ENCODE peak calls at places on chromosomes 1 and 21, in nine cellular contexts. One of them, this sample, is unnamed. For H3K27me3, the result is how much of the 10 kb centered on the place peaks cover.

GRCh38 chr1:14108356-14109275 is 408.6 kb downstream of the PRDM2 start:
- DNase-seq in upper lobe of right lung: no peak
- DNase-seq in A673: no peak
- DNase-seq in left ventricle myocardium inferior: no peak
- DNase-seq in lower lobe of right lung: no peak
- DNase-seq in neural progenitor cell: no peak
- DNase-seq in colonic mucosa: no peak
- DNase-seq in GM23338: no peak
- DNase-seq in pancreas: peak
- DNase-seq in this sample: no peak

GRCh38 chr1:183004146-183004545 is 19.1 kb upstream of the LAMC1 start:
- DNase-seq in upper lobe of right lung: no peak
- DNase-seq in A673: no peak
- DNase-seq in left ventricle myocardium inferior: no peak
- DNase-seq in lower lobe of right lung: no peak
- DNase-seq in neural progenitor cell: no peak
- DNase-seq in colonic mucosa: no peak
- DNase-seq in GM23338: no peak
- DNase-seq in pancreas: no peak
- DNase-seq in this sample: no peak

GRCh38 chr1:179156708-179157107 is 72.8 kb downstream of the ABL2 start:
- DNase-seq in upper lobe of right lung: no peak
- DNase-seq in A673: no peak
- DNase-seq in left ventricle myocardium inferior: no peak
- DNase-seq in lower lobe of right lung: no peak
- DNase-seq in neural progenitor cell: no peak
- DNase-seq in colonic mucosa: no peak
- DNase-seq in GM23338: no peak
- DNase-seq in pancreas: no peak
- DNase-seq in this sample: no peak

GRCh38 chr21:26909972-26910371 is 56.9 kb downstream of the ADAMTS5 start:
- DNase-seq in upper lobe of right lung: no peak
- DNase-seq in A673: no peak
- DNase-seq in left ventricle myocardium inferior: no peak
- DNase-seq in lower lobe of right lung: no peak
- DNase-seq in neural progenitor cell: peak
- DNase-seq in colonic mucosa: no peak
- DNase-seq in GM23338: peak
- DNase-seq in pancreas: no peak
- DNase-seq in this sample: no peak

GRCh38 chr1:5915587-5916571 is 76.3 kb downstream of the NPHP4 start:
- DNase-seq in upper lobe of right lung: no peak
- DNase-seq in A673: peak
- DNase-seq in left ventricle myocardium inferior: no peak
- DNase-seq in lower lobe of right lung: no peak
- DNase-seq in neural progenitor cell: peak
- DNase-seq in colonic mucosa: no peak
- DNase-seq in GM23338: peak
- DNase-seq in pancreas: no peak
- DNase-seq in this sample: no peak

GRCh38 chr1:25568834-25569598 is 25.6 kb downstream of the LDLRAP1 start:
- DNase-seq in upper lobe of right lung: no peak
- DNase-seq in A673: no peak
- DNase-seq in left ventricle myocardium inferior: no peak
- DNase-seq in lower lobe of right lung: no peak
- DNase-seq in neural progenitor cell: no peak
- DNase-seq in colonic mucosa: no peak
- DNase-seq in GM23338: no peak
- DNase-seq in pancreas: no peak
- DNase-seq in this sample: peak

GRCh38 chr1:7538033-7538432 is 233.1 kb upstream of the VAMP3 start:
- DNase-seq in upper lobe of right lung: no peak
- DNase-seq in A673: peak
- DNase-seq in left ventricle myocardium inferior: peak
- DNase-seq in lower lobe of right lung: no peak
- DNase-seq in neural progenitor cell: no peak
- DNase-seq in colonic mucosa: no peak
- DNase-seq in GM23338: no peak
- DNase-seq in pancreas: no peak
- DNase-seq in this sample: no peak

GRCh38 chr1:15328785-15329480 is 80.8 kb upstream of the EFHD2 start:
- DNase-seq in upper lobe of right lung: no peak
- DNase-seq in A673: no peak
- DNase-seq in left ventricle myocardium inferior: peak
- DNase-seq in lower lobe of right lung: peak
- DNase-seq in neural progenitor cell: no peak
- DNase-seq in colonic mucosa: peak
- DNase-seq in GM23338: no peak
- DNase-seq in pancreas: peak
- DNase-seq in this sample: peak

GRCh38 chr1:57362480-57362879 is 61.4 kb downstream of the DAB1 start:
- DNase-seq in upper lobe of right lung: no peak
- DNase-seq in A673: no peak
- DNase-seq in left ventricle myocardium inferior: no peak
- DNase-seq in lower lobe of right lung: no peak
- DNase-seq in neural progenitor cell: no peak
- DNase-seq in colonic mucosa: no peak
- DNase-seq in GM23338: no peak
- DNase-seq in pancreas: no peak
- DNase-seq in this sample: no peak

GRCh38 chr1:58722967-58723366 is 23.1 kb upstream of the MYSM1 start:
- DNase-seq in upper lobe of right lung: no peak
- DNase-seq in A673: no peak
- DNase-seq in left ventricle myocardium inferior: no peak
- DNase-seq in lower lobe of right lung: no peak
- DNase-seq in neural progenitor cell: no peak
- DNase-seq in colonic mucosa: no peak
- DNase-seq in GM23338: no peak
- DNase-seq in pancreas: no peak
- DNase-seq in this sample: no peak

GRCh38 chr1:234848972-234849641 is 239.1 kb upstream of the IRF2BP2 start:
- DNase-seq in upper lobe of right lung: no peak
- DNase-seq in A673: no peak
- DNase-seq in left ventricle myocardium inferior: no peak
- DNase-seq in lower lobe of right lung: no peak
- DNase-seq in neural progenitor cell: no peak
- DNase-seq in colonic mucosa: no peak
- DNase-seq in GM23338: no peak
- DNase-seq in pancreas: no peak
- DNase-seq in this sample: no peak

DNA sequence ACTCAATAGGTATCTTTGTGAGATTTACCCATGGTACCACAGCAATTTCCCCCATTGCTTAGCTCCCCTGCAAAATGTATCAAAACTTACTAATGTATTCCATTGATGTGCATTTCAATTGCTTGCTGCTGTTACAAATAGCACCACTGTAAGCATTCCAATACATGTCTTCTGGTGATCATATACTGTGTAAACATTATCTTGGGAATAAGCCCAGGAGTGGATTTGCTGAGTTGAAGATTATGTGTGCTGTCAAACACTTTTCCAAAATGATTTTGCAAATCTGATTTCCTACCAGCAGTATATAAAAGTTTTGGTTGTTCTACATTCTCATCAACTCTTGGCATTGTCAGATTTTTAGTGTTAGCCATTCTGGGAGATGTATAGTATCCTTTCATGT is 141.0 kb upstream of the KCTD3 start:
- DNase-seq in upper lobe of right lung: no peak
- DNase-seq in A673: no peak
- DNase-seq in left ventricle myocardium inferior: no peak
- DNase-seq in lower lobe of right lung: no peak
- DNase-seq in neural progenitor cell: no peak
- DNase-seq in colonic mucosa: no peak
- DNase-seq in GM23338: no peak
- DNase-seq in pancreas: no peak
- DNase-seq in this sample: no peak
- H3K4me3 ChIP-seq in upper lobe of right lung: no peak
- H3K4me3 ChIP-seq in A673: no peak
- H3K4me3 ChIP-seq in left ventricle myocardium inferior: no peak
- H3K4me3 ChIP-seq in lower lobe of right lung: no peak
- H3K4me3 ChIP-seq in neural progenitor cell: no peak
- H3K4me3 ChIP-seq in colonic mucosa: no peak
- H3K4me3 ChIP-seq in GM23338: no peak
- H3K4me3 ChIP-seq in pancreas: no peak
- H3K4me3 ChIP-seq in this sample: no peak

GRCh38 chr1:240170806-240171205 is 79.1 kb downstream of the FMN2 start:
- DNase-seq in upper lobe of right lung: no peak
- DNase-seq in A673: no peak
- DNase-seq in left ventricle myocardium inferior: no peak
- DNase-seq in lower lobe of right lung: no peak
- DNase-seq in neural progenitor cell: no peak
- DNase-seq in colonic mucosa: no peak
- DNase-seq in GM23338: no peak
- DNase-seq in pancreas: no peak
- DNase-seq in this sample: no peak

GRCh38 chr1:240170245-240170644 is 78.6 kb downstream of the FMN2 start:
- DNase-seq in upper lobe of right lung: no peak
- DNase-seq in A673: no peak
- DNase-seq in left ventricle myocardium inferior: no peak
- DNase-seq in lower lobe of right lung: no peak
- DNase-seq in neural progenitor cell: no peak
- DNase-seq in colonic mucosa: no peak
- DNase-seq in GM23338: no peak
- DNase-seq in pancreas: no peak
- DNase-seq in this sample: no peak

GRCh38 chr1:240171907-240172306 is 80.2 kb downstream of the FMN2 start:
- DNase-seq in upper lobe of right lung: no peak
- DNase-seq in A673: no peak
- DNase-seq in left ventricle myocardium inferior: no peak
- DNase-seq in lower lobe of right lung: no peak
- DNase-seq in neural progenitor cell: no peak
- DNase-seq in colonic mucosa: no peak
- DNase-seq in GM23338: no peak
- DNase-seq in pancreas: no peak
- DNase-seq in this sample: no peak

GRCh38 chr1:240164742-240165141 is 73.1 kb downstream of the FMN2 start:
- DNase-seq in upper lobe of right lung: no peak
- DNase-seq in A673: no peak
- DNase-seq in left ventricle myocardium inferior: no peak
- DNase-seq in lower lobe of right lung: no peak
- DNase-seq in neural progenitor cell: no peak
- DNase-seq in colonic mucosa: no peak
- DNase-seq in GM23338: no peak
- DNase-seq in pancreas: no peak
- DNase-seq in this sample: no peak

GRCh38 chr1:240169188-240169587 is 77.5 kb downstream of the FMN2 start:
- DNase-seq in upper lobe of right lung: no peak
- DNase-seq in A673: peak
- DNase-seq in left ventricle myocardium inferior: no peak
- DNase-seq in lower lobe of right lung: no peak
- DNase-seq in neural progenitor cell: peak
- DNase-seq in colonic mucosa: no peak
- DNase-seq in GM23338: peak
- DNase-seq in pancreas: no peak
- DNase-seq in this sample: no peak
- TF ChIP-seq CTCF in upper lobe of right lung: peak
- TF ChIP-seq CTCF in A673: peak
- TF ChIP-seq CTCF in left ventricle myocardium inferior: no peak
- TF ChIP-seq CTCF in lower lobe of right lung: no peak
- TF ChIP-seq CTCF in neural progenitor cell: peak
- TF ChIP-seq CTCF in colonic mucosa: no peak
- TF ChIP-seq CTCF in GM23338: peak
- TF ChIP-seq CTCF in pancreas: no peak
- TF ChIP-seq CTCF in this sample: no peak

GRCh38 chr1:160630523-160631087 is 16.2 kb downstream of the SLAMF1 start:
- DNase-seq in upper lobe of right lung: no peak
- DNase-seq in A673: peak
- DNase-seq in left ventricle myocardium inferior: no peak
- DNase-seq in lower lobe of right lung: no peak
- DNase-seq in neural progenitor cell: no peak
- DNase-seq in colonic mucosa: no peak
- DNase-seq in GM23338: no peak
- DNase-seq in pancreas: no peak
- DNase-seq in this sample: no peak
- H3K27me3 ChIP-seq in upper lobe of right lung: under half
- H3K27me3 ChIP-seq in A673: under half
- H3K27me3 ChIP-seq in left ventricle myocardium inferior: under half
- H3K27me3 ChIP-seq in lower lobe of right lung: under half
- H3K27me3 ChIP-seq in neural progenitor cell: under half
- H3K27me3 ChIP-seq in colonic mucosa: under half
- H3K27me3 ChIP-seq in GM23338: under half
- H3K27me3 ChIP-seq in pancreas: under half
- H3K27me3 ChIP-seq in this sample: under half

GRCh38 chr1:98322966-98323365 is 338.6 kb upstream of the SNX7 start:
- DNase-seq in upper lobe of right lung: no peak
- DNase-seq in A673: no peak
- DNase-seq in left ventricle myocardium inferior: no peak
- DNase-seq in lower lobe of right lung: no peak
- DNase-seq in neural progenitor cell: no peak
- DNase-seq in colonic mucosa: no peak
- DNase-seq in GM23338: no peak
- DNase-seq in pancreas: no peak
- DNase-seq in this sample: no peak

GRCh38 chr1:98325646-98326441 is 335.7 kb upstream of the SNX7 start:
- DNase-seq in upper lobe of right lung: no peak
- DNase-seq in A673: peak
- DNase-seq in left ventricle myocardium inferior: peak
- DNase-seq in lower lobe of right lung: no peak
- DNase-seq in neural progenitor cell: no peak
- DNase-seq in colonic mucosa: peak
- DNase-seq in GM23338: no peak
- DNase-seq in pancreas: no peak
- DNase-seq in this sample: no peak

GRCh38 chr1:98321191-98321590 is 340.3 kb upstream of the SNX7 start:
- DNase-seq in upper lobe of right lung: no peak
- DNase-seq in A673: no peak
- DNase-seq in left ventricle myocardium inferior: no peak
- DNase-seq in lower lobe of right lung: no peak
- DNase-seq in neural progenitor cell: no peak
- DNase-seq in colonic mucosa: no peak
- DNase-seq in GM23338: no peak
- DNase-seq in pancreas: no peak
- DNase-seq in this sample: no peak

GRCh38 chr1:98323396-98323795 is 338.1 kb upstream of the SNX7 start:
- DNase-seq in upper lobe of right lung: no peak
- DNase-seq in A673: peak
- DNase-seq in left ventricle myocardium inferior: no peak
- DNase-seq in lower lobe of right lung: no peak
- DNase-seq in neural progenitor cell: no peak
- DNase-seq in colonic mucosa: no peak
- DNase-seq in GM23338: no peak
- DNase-seq in pancreas: no peak
- DNase-seq in this sample: no peak

DNA sequence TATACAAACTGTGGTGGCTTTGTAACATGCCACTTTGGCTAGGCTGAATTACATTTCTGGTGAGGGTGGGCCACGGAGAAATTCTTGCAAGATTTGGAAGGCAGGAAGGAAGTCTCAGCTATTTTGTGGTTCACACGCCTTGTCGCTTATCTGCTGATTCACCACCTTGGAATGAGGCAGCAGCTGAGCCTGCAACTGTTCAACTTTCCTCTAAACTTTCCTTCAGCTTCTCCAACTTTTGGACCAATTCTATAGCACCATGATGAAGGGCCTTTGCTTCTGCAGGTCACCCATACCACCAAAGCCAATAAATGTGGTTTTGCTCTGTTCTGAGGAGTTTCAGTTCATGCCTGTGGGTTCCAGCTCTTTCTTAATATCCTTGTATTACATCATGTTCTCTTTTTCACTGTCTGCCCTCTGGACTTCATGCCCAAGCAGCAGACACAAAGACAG is 337.6 kb upstream of the SNX7 start:
- DNase-seq in upper lobe of right lung: no peak
- DNase-seq in A673: peak
- DNase-seq in left ventricle myocardium inferior: no peak
- DNase-seq in lower lobe of right lung: no peak
- DNase-seq in neural progenitor cell: no peak
- DNase-seq in colonic mucosa: peak
- DNase-seq in GM23338: peak
- DNase-seq in pancreas: no peak
- DNase-seq in this sample: no peak
- H3K4me3 ChIP-seq in upper lobe of right lung: no peak
- H3K4me3 ChIP-seq in A673: no peak
- H3K4me3 ChIP-seq in left ventricle myocardium inferior: no peak
- H3K4me3 ChIP-seq in lower lobe of right lung: no peak
- H3K4me3 ChIP-seq in neural progenitor cell: no peak
- H3K4me3 ChIP-seq in colonic mucosa: no peak
- H3K4me3 ChIP-seq in GM23338: no peak
- H3K4me3 ChIP-seq in pancreas: no peak
- H3K4me3 ChIP-seq in this sample: no peak

This sample was measured in uterus.